ENCODE peak calls at places on chromosome 3, in eight cellular contexts. One of them, this sample, is unnamed.

GRCh38 chr3:182226995-182227394 is 515.3 kb downstream of the SOX2 start:
- DNase-seq in activated T-helper 9 cell treated with anti-CD3 and anti-CD28 coated beads, Interleukin-2, amount 50 U/mL, for 16 hours: no peak
- DNase-seq in NCI-H1105: no peak
- DNase-seq in aorta: no peak
- DNase-seq in skeletal muscle cell: no peak
- DNase-seq in Karpas-422: no peak
- DNase-seq in progenitor cell of endocrine pancreas: no peak
- DNase-seq in amniotic stem cell: no peak
- DNase-seq in this sample: no peak

GRCh38 chr3:9399746-9400145 is 2.3 kb downstream of the SETD5 start:
- DNase-seq in activated T-helper 9 cell treated with anti-CD3 and anti-CD28 coated beads, Interleukin-2, amount 50 U/mL, for 16 hours: no peak
- DNase-seq in skeletal muscle cell: peak; percentile 95
- DNase-seq in Karpas-422: peak; percentile 76
- DNase-seq in amniotic stem cell: peak; percentile 65
- DNase-seq in progenitor cell of endocrine pancreas: peak; percentile 30
- DNase-seq in aorta: peak; percentile 83
- DNase-seq in NCI-H1105: peak; percentile 56
- DNase-seq in this sample: peak; percentile 72

GRCh38 chr3:33392703-33393125 is 47.5 kb downstream of the UBP1 start:
- DNase-seq in progenitor cell of endocrine pancreas: no peak
- DNase-seq in skeletal muscle cell: peak; percentile 75
- DNase-seq in NCI-H1105: no peak
- DNase-seq in amniotic stem cell: peak; percentile 66
- DNase-seq in Karpas-422: no peak
- DNase-seq in activated T-helper 9 cell treated with anti-CD3 and anti-CD28 coated beads, Interleukin-2, amount 50 U/mL, for 16 hours: no peak
- DNase-seq in aorta: peak; percentile 52
- DNase-seq in this sample: peak; percentile 73

GRCh38 chr3:141960731-141961130 is 84.3 kb downstream of the ATP1B3 start:
- DNase-seq in NCI-H1105: no peak
- DNase-seq in progenitor cell of endocrine pancreas: no peak
- DNase-seq in activated T-helper 9 cell treated with anti-CD3 and anti-CD28 coated beads, Interleukin-2, amount 50 U/mL, for 16 hours: no peak
- DNase-seq in amniotic stem cell: no peak
- DNase-seq in aorta: no peak
- DNase-seq in skeletal muscle cell: peak; percentile 25
- DNase-seq in Karpas-422: no peak
- DNase-seq in this sample: no peak

GRCh38 chr3:129117134-129117533 is 4.5 kb downstream of the RAB43 start:
- DNase-seq in progenitor cell of endocrine pancreas: no peak
- DNase-seq in amniotic stem cell: no peak
- DNase-seq in NCI-H1105: no peak
- DNase-seq in Karpas-422: no peak
- DNase-seq in skeletal muscle cell: no peak
- DNase-seq in aorta: no peak
- DNase-seq in activated T-helper 9 cell treated with anti-CD3 and anti-CD28 coated beads, Interleukin-2, amount 50 U/mL, for 16 hours: no peak
- DNase-seq in this sample: no peak

GRCh38 chr3:131361464-131362421 is 19.8 kb upstream of the NUDT16 start:
- DNase-seq in progenitor cell of endocrine pancreas: peak; percentile 83
- DNase-seq in activated T-helper 9 cell treated with anti-CD3 and anti-CD28 coated beads, Interleukin-2, amount 50 U/mL, for 16 hours: no peak
- DNase-seq in aorta: peak; percentile 91
- DNase-seq in NCI-H1105: peak; percentile 83
- DNase-seq in amniotic stem cell: no peak
- DNase-seq in Karpas-422: no peak
- DNase-seq in skeletal muscle cell: no peak
- DNase-seq in this sample: peak; percentile 73

GRCh38 chr3:11567516-11568467 is 75.9 kb downstream of the VGLL4 start:
- DNase-seq in progenitor cell of endocrine pancreas: no peak
- DNase-seq in aorta: peak; percentile 89
- DNase-seq in skeletal muscle cell: peak; percentile 56
- DNase-seq in amniotic stem cell: peak; percentile 63
- DNase-seq in activated T-helper 9 cell treated with anti-CD3 and anti-CD28 coated beads, Interleukin-2, amount 50 U/mL, for 16 hours: no peak
- DNase-seq in Karpas-422: no peak
- DNase-seq in NCI-H1105: no peak
- DNase-seq in this sample: peak; percentile 90

GRCh38 chr3:139430467-139430866 is 41.0 kb upstream of the COPB2 start:
- DNase-seq in Karpas-422: no peak
- DNase-seq in skeletal muscle cell: no peak
- DNase-seq in aorta: no peak
- DNase-seq in progenitor cell of endocrine pancreas: no peak
- DNase-seq in activated T-helper 9 cell treated with anti-CD3 and anti-CD28 coated beads, Interleukin-2, amount 50 U/mL, for 16 hours: no peak
- DNase-seq in amniotic stem cell: no peak
- DNase-seq in NCI-H1105: no peak
- DNase-seq in this sample: no peak

GRCh38 chr3:34678580-34678979 is 880.1 kb downstream of the PDCD6IP start:
- DNase-seq in skeletal muscle cell: no peak
- DNase-seq in amniotic stem cell: no peak
- DNase-seq in Karpas-422: no peak
- DNase-seq in aorta: no peak
- DNase-seq in progenitor cell of endocrine pancreas: no peak
- DNase-seq in activated T-helper 9 cell treated with anti-CD3 and anti-CD28 coated beads, Interleukin-2, amount 50 U/mL, for 16 hours: no peak
- DNase-seq in NCI-H1105: no peak
- DNase-seq in this sample: no peak

GRCh38 chr3:70726096-70726745 is 413.8 kb upstream of the MDFIC2 start:
- DNase-seq in aorta: no peak
- DNase-seq in Karpas-422: no peak
- DNase-seq in skeletal muscle cell: no peak
- DNase-seq in activated T-helper 9 cell treated with anti-CD3 and anti-CD28 coated beads, Interleukin-2, amount 50 U/mL, for 16 hours: no peak
- DNase-seq in NCI-H1105: no peak
- DNase-seq in progenitor cell of endocrine pancreas: no peak
- DNase-seq in amniotic stem cell: no peak
- DNase-seq in this sample: no peak

GRCh38 chr3:45907769-45908705 is 21.7 kb downstream of the CCR9 start:
- DNase-seq in Karpas-422: no peak
- DNase-seq in amniotic stem cell: no peak
- DNase-seq in progenitor cell of endocrine pancreas: no peak
- DNase-seq in aorta: no peak
- DNase-seq in activated T-helper 9 cell treated with anti-CD3 and anti-CD28 coated beads, Interleukin-2, amount 50 U/mL, for 16 hours: no peak
- DNase-seq in skeletal muscle cell: peak; percentile 42
- DNase-seq in NCI-H1105: no peak
- DNase-seq in this sample: no peak

GRCh38 chr3:62134061-62134496 is 239.3 kb downstream of the FEZF2 start:
- DNase-seq in amniotic stem cell: no peak
- DNase-seq in skeletal muscle cell: peak; percentile 13
- DNase-seq in activated T-helper 9 cell treated with anti-CD3 and anti-CD28 coated beads, Interleukin-2, amount 50 U/mL, for 16 hours: no peak
- DNase-seq in aorta: peak; percentile 49
- DNase-seq in NCI-H1105: no peak
- DNase-seq in Karpas-422: no peak
- DNase-seq in progenitor cell of endocrine pancreas: no peak
- DNase-seq in this sample: no peak

GRCh38 chr3:197487911-197488391 is 67.8 kb downstream of the BDH1 start:
- DNase-seq in Karpas-422: no peak
- DNase-seq in skeletal muscle cell: peak; percentile 100
- DNase-seq in amniotic stem cell: peak; percentile 74
- DNase-seq in activated T-helper 9 cell treated with anti-CD3 and anti-CD28 coated beads, Interleukin-2, amount 50 U/mL, for 16 hours: no peak
- DNase-seq in progenitor cell of endocrine pancreas: no peak
- DNase-seq in aorta: peak; percentile 82
- DNase-seq in NCI-H1105: no peak
- DNase-seq in this sample: peak; percentile 80

GRCh38 chr3:181725033-181725775 is 13.5 kb downstream of the SOX2 start:
- DNase-seq in amniotic stem cell: no peak
- DNase-seq in progenitor cell of endocrine pancreas: no peak
- DNase-seq in NCI-H1105: no peak
- DNase-seq in Karpas-422: no peak
- DNase-seq in aorta: no peak
- DNase-seq in activated T-helper 9 cell treated with anti-CD3 and anti-CD28 coated beads, Interleukin-2, amount 50 U/mL, for 16 hours: no peak
- DNase-seq in skeletal muscle cell: no peak
- DNase-seq in this sample: no peak

GRCh38 chr3:25785826-25786225 is 2.6 kb upstream of the NGLY1 start:
- DNase-seq in aorta: no peak
- DNase-seq in progenitor cell of endocrine pancreas: no peak
- DNase-seq in NCI-H1105: no peak
- DNase-seq in activated T-helper 9 cell treated with anti-CD3 and anti-CD28 coated beads, Interleukin-2, amount 50 U/mL, for 16 hours: no peak
- DNase-seq in skeletal muscle cell: no peak
- DNase-seq in Karpas-422: no peak
- DNase-seq in amniotic stem cell: no peak
- DNase-seq in this sample: no peak

GRCh38 chr3:49826016-49826415 is 12.3 kb upstream of the UBA7 start:
- DNase-seq in activated T-helper 9 cell treated with anti-CD3 and anti-CD28 coated beads, Interleukin-2, amount 50 U/mL, for 16 hours: no peak
- DNase-seq in NCI-H1105: no peak
- DNase-seq in Karpas-422: no peak
- DNase-seq in progenitor cell of endocrine pancreas: no peak
- DNase-seq in skeletal muscle cell: no peak
- DNase-seq in amniotic stem cell: no peak
- DNase-seq in aorta: no peak
- DNase-seq in this sample: no peak

GRCh38 chr3:52827866-52828376 is 2.6 kb downstream of the ITIH4 start:
- DNase-seq in skeletal muscle cell: no peak
- DNase-seq in amniotic stem cell: no peak
- DNase-seq in activated T-helper 9 cell treated with anti-CD3 and anti-CD28 coated beads, Interleukin-2, amount 50 U/mL, for 16 hours: no peak
- DNase-seq in aorta: no peak
- DNase-seq in progenitor cell of endocrine pancreas: no peak
- DNase-seq in Karpas-422: no peak
- DNase-seq in NCI-H1105: no peak
- DNase-seq in this sample: no peak